ENCODE peak calls at places on chromosome 9, in five cellular contexts. A is astrocyte of the spinal cord, D is A549, U is HFF-Myc, W is thyroid gland. I is an unnamed sample.

GRCh38 chr9:120412425-120412951 is 167.5 kb downstream of the CDK5RAP2 start:
- DNase-seq in A (peak), D (no peak), U (peak), W (no peak), I (peak)

GRCh38 chr9:7186175-7186574 is 428.4 kb downstream of the KDM4C start:
- DNase-seq in A (no peak), D (no peak), U (peak), W (no peak), I (no peak)

GRCh38 chr9:110468950-110469349 is 110.6 kb downstream of the SVEP1 start:
- DNase-seq in A (no peak), D (no peak), U (no peak), W (no peak), I (no peak)

GRCh38 chr9:91711755-91712591 is 238.1 kb downstream of the ROR2 start:
- DNase-seq in A (peak), D (no peak), U (no peak), W (no peak), I (no peak)

GRCh38 chr9:135607401-135608293 is 31.7 kb downstream of the GLT6D1 start:
- DNase-seq in A (no peak), D (no peak), U (no peak), W (no peak), I (no peak)

GRCh38 chr9:112046181-112046580 is 128.9 kb downstream of the SUSD1 start:
- DNase-seq in A (peak), D (no peak), U (no peak), W (no peak), I (no peak)

GRCh38 chr9:96038271-96038670 is 162.8 kb downstream of the ERCC6L2 start:
- DNase-seq in A (no peak), D (no peak), U (no peak), W (no peak), I (no peak)

GRCh38 chr9:107838766-107839165 is 349.2 kb upstream of the KLF4 start:
- DNase-seq in A (no peak), D (no peak), U (no peak), W (no peak), I (no peak)

GRCh38 chr9:134468358-134468757 is 142.1 kb downstream of the RXRA start:
- DNase-seq in A (no peak), D (no peak), U (no peak), W (no peak), I (no peak)

GRCh38 chr9:129480705-129481104 is 140.2 kb downstream of the C9orf50 start:
- DNase-seq in A (no peak), D (no peak), U (no peak), W (peak), I (no peak)

GRCh38 chr9:129481424-129481823 is 139.5 kb downstream of the C9orf50 start:
- DNase-seq in A (no peak), D (no peak), U (no peak), W (no peak), I (no peak)

GRCh38 chr9:129482521-129483466 is 138.1 kb downstream of the C9orf50 start:
- DNase-seq in A (peak), D (no peak), U (no peak), W (peak), I (no peak)

GRCh38 chr9:129483467-129484324 is 137.2 kb downstream of the C9orf50 start:
- DNase-seq in A (peak), D (peak), U (no peak), W (peak), I (no peak)

DNA sequence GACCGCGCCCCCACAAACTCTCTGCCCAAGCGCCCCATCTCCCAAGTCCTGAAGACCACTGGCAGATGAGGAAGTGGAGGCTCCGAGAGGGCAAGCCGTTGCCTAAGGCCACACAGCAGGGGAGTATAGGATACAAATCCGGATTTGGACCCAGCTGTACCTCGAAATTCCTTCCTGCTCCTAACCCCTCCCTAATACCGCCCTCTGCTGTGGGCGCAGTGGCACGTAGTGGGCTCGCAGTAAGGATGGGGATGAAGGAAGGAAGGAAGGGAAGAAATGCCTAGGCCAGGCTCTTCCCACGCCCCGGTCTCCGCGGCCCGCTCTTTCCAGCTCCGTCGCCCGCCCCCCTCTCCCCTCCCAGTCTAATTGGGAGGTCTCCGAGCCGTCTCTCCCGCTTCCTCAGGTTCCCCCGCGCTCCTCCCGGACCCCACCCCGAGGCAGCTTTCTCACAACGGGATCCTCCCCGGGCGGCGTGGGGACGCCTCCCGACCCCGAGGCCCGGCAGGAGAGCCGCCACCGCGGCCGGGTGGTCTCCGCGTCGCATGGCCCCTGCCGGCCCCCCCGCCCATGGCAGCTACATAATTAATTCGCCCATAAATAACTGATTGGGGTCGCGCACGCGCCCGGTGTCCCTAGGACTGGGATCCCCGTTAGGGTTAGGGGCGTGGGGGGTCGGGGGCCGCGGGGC is 138.9 kb downstream of the C9orf50 start:
- DNase-seq in A (no peak), D (no peak), U (no peak), W (peak), I (no peak)
- TF ChIP-seq CTCF in A (peak), D (peak), U (peak), W (no peak), I (peak)

GRCh38 chr9:14214693-14215092 is 99.2 kb downstream of the NFIB start:
- DNase-seq in A (no peak), D (no peak), U (no peak), W (no peak), I (no peak)

GRCh38 chr9:14212697-14213420 is 101.1 kb downstream of the NFIB start:
- DNase-seq in A (no peak), D (no peak), U (no peak), W (no peak), I (no peak)

GRCh38 chr9:14215614-14216013 is 98.3 kb downstream of the NFIB start:
- DNase-seq in A (peak), D (no peak), U (no peak), W (no peak), I (no peak)

GRCh38 chr9:14213504-14213903 is 100.4 kb downstream of the NFIB start:
- DNase-seq in A (no peak), D (no peak), U (no peak), W (no peak), I (no peak)

GRCh38 chr9:14214065-14214684 is 99.8 kb downstream of the NFIB start:
- DNase-seq in A (no peak), D (no peak), U (no peak), W (no peak), I (no peak)
- H3K4me3 ChIP-seq in A (no peak), D (no peak), U (no peak), W (no peak), I (no peak)

GRCh38 chr9:38376266-38376665 is 16.2 kb upstream of the ALDH1B1 start:
- DNase-seq in A (no peak), D (no peak), U (no peak), W (no peak), I (no peak)

GRCh38 chr9:38382141-38382540 is 10.4 kb upstream of the ALDH1B1 start:
- DNase-seq in A (no peak), D (no peak), U (no peak), W (no peak), I (no peak)

GRCh38 chr9:38380872-38381534 is 11.5 kb upstream of the ALDH1B1 start:
- DNase-seq in A (no peak), D (peak), U (no peak), W (peak), I (no peak)

GRCh38 chr9:38375572-38375963 is 16.9 kb upstream of the ALDH1B1 start:
- DNase-seq in A (no peak), D (no peak), U (no peak), W (no peak), I (no peak)

GRCh38 chr9:38380230-38380871 is 12.2 kb upstream of the ALDH1B1 start:
- DNase-seq in A (no peak), D (no peak), U (no peak), W (no peak), I (no peak)
- TF ChIP-seq CTCF in A (no peak), D (no peak), U (no peak), W (no peak), I (no peak)

GRCh38 chr9:85523202-85523601 is 218.6 kb downstream of the AGTPBP1 start:
- DNase-seq in A (no peak), D (no peak), U (no peak), W (no peak), I (no peak)
- H3K4me3 ChIP-seq in A (no peak), D (peak), U (no peak), W (no peak), I (peak)

GRCh38 chr9:24616858-24617257 is 71.2 kb upstream of the IZUMO3 start:
- DNase-seq in A (no peak), D (no peak), U (no peak), W (no peak), I (no peak)

GRCh38 chr9:24614070-24614469 is 68.4 kb upstream of the IZUMO3 start:
- DNase-seq in A (peak), D (no peak), U (no peak), W (no peak), I (no peak)
- TF ChIP-seq CTCF in A (peak), D (no peak), U (no peak), W (no peak), I (no peak)

DNA sequence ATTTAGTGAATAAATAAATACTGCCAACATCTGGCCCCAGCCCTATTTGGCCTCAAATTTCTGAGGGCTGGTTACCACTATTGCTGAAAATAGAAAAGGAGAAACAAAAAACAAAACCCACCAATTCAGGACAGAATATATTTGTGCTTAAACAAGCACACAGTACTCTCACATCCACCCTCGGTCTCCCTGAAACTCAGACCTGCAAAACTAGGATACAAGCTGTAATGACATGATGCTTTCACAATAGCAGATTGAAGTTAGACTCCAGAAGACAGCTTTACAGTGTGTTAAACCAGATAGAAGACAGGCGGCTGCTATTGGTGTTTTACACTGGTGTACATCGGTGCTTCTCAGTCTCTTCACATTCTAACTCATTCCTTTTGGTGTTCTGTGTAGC is 214.9 kb upstream of the DMRT1 start:
- DNase-seq in A (no peak), D (no peak), U (no peak), W (no peak), I (no peak)
- H3K4me3 ChIP-seq in A (no peak), D (no peak), U (no peak), W (no peak), I (no peak)

GRCh38 chr9:109408759-109409462 is 88.1 kb upstream of the EPB41L4B start:
- DNase-seq in A (no peak), D (no peak), U (no peak), W (no peak), I (no peak)
- TF ChIP-seq CTCF in A (no peak), D (no peak), U (no peak), W (no peak), I (no peak)

GRCh38 chr9:82891321-82891720 is 171.6 kb downstream of the RASEF start:
- DNase-seq in A (peak), D (no peak), U (no peak), W (no peak), I (no peak)

GRCh38 chr9:82893549-82893948 is 169.4 kb downstream of the RASEF start:
- DNase-seq in A (no peak), D (no peak), U (no peak), W (no peak), I (no peak)

GRCh38 chr9:82890865-82891264 is 172.1 kb downstream of the RASEF start:
- DNase-seq in A (no peak), D (no peak), U (no peak), W (no peak), I (no peak)

GRCh38 chr9:82894961-82895902 is 167.7 kb downstream of the RASEF start:
- DNase-seq in A (no peak), D (no peak), U (no peak), W (no peak), I (no peak)

GRCh38 chr9:82890401-82890800 is 172.5 kb downstream of the RASEF start:
- DNase-seq in A (no peak), D (no peak), U (no peak), W (no peak), I (no peak)
- H3K4me3 ChIP-seq in A (no peak), D (no peak), U (no peak), W (no peak), I (no peak)

GRCh38 chr9:70510157-70510770 is 95.8 kb upstream of the KLF9 start:
- DNase-seq in A (no peak), D (peak), U (no peak), W (peak), I (no peak)
- TF ChIP-seq CTCF in A (peak), D (peak), U (peak), W (peak), I (peak)

DNA sequence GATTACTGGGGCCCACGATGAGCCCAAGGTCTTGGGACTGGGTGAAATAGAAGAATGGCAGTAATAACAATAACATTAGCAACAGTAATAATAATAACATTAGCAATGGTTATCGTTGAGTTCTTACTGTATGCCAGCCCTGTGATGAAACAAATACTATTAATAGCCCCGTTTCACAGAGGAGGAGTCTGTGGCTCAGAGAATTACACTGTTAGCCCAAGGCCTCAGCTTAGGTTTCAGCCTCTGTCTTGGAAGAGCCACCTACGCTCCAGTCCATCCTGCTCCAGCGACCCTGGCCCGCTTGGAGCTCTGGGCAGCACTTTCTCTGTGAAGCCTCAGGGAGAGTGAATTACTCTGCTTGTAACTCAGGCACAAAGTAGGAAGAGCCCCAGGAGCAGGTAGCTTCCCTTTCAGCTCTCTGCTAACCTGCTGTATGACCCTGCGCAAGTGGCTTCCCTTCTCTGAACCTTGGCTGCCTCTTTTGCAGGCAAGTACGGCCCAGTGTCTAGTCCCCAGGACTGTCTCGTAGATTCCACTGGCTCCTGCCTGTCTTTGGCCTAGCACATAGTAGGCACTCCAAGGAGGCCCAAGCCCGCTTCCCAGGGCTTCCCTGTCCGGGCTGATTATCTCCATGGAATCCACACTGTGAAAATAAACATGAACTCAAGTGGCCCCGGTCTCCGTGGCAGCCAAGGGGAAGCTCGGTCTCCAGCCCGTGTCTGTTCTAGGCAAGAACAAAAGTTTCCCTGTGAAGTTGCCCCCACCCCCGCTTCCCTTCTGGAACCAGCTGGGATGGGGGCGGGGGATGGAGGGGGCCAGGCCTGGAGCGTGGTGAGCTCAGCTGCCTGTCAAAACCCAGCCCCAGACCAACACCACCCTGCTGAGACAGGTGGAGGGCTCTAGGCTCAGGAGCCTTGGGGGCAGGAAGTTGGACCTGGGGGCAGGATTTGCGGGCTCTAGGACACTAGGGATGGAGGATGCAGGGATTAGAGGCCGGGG is 26.2 kb upstream of the LMX1B start:
- DNase-seq in A (peak), D (no peak), U (no peak), W (peak), I (no peak)
- H3K4me3 ChIP-seq in A (no peak), D (no peak), U (no peak), W (no peak), I (no peak)